ENCODE peak calls at places on chromosomes 6 and 20, in five cellular contexts. A is progenitor cell of endocrine pancreas; I is endothelial cell; R is CD4-positive, alpha-beta T cell; P is WTC11. H is an unnamed sample.

GRCh38 chr6:87628881-87629280 is 38.9 kb downstream of the ORC3 start:
- DNase-seq in P (no peak), R (no peak), I (no peak), A (no peak), H (no peak)

GRCh38 chr6:17156112-17156921 is 54.5 kb downstream of the STMND1 start:
- DNase-seq in R (peak), P (peak), A (peak), I (peak), H (no peak)

GRCh38 chr6:125789576-125790402 is 971 bp upstream of the NCOA7 start:
- DNase-seq in I (peak), P (peak), R (peak), A (no peak), H (peak)

GRCh38 chr20:50545123-50545522 is 34.9 kb downstream of the PTPN1 start:
- DNase-seq in I (no peak), A (no peak), P (no peak), R (no peak), H (no peak)

GRCh38 chr20:46701556-46701955 is 7.9 kb upstream of the SLC2A10 start:
- DNase-seq in A (no peak), I (no peak), P (no peak), R (no peak), H (no peak)

GRCh38 chr6:7261030-7261841 is 51.8 kb downstream of the SSR1 start:
- DNase-seq in R (peak), I (peak), P (peak), A (peak), H (peak)

GRCh38 chr20:63422653-63423052 is 49.8 kb downstream of the KCNQ2 start:
- DNase-seq in A (no peak), P (no peak), R (no peak), I (no peak), H (no peak)

GRCh38 chr6:151240861-151241642 is 1.3 kb downstream of the AKAP12 start:
- DNase-seq in R (no peak), P (peak), A (peak), I (peak), H (no peak)

GRCh38 chr6:3628143-3628840 is 123.2 kb downstream of the PXDC1 start:
- DNase-seq in A (no peak), R (no peak), P (no peak), I (no peak), H (no peak)

GRCh38 chr6:69624944-69625343 is 171.9 kb downstream of the LMBRD1 start:
- DNase-seq in P (no peak), R (no peak), A (no peak), I (no peak), H (no peak)

GRCh38 chr6:11230158-11231107 is 2.0 kb downstream of the NEDD9 start:
- DNase-seq in I (no peak), R (no peak), P (no peak), A (no peak), H (no peak)

GRCh38 chr20:61627791-61628415 is 375.8 kb downstream of the CDH4 start:
- DNase-seq in P (no peak), R (no peak), I (no peak), A (no peak), H (no peak)

DNA sequence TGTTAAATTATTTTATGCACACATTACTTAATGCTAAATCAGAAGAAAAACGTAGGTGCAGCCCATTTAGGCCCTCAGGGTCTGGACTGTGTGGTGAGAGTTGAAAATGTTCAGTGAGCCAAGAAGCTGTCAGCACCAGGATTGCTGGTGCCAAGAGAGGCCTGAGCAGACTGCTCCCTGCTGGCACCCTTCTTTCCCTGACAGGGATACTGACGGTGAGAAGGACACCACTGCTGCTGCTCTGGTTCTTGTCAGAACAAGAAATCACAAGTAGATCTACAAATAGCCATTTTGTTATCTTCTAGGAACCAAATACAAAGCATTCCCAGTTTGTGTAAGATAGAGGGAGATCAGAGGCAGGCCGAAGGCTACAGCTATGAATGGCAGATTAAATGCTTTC is 48.7 kb upstream of the CRISP1 start:
- DNase-seq in P (no peak), A (no peak), I (no peak), R (no peak), H (no peak)
- TF ChIP-seq CTCF in P (no peak), A (no peak), I (no peak), R (no peak), H (no peak)

GRCh38 chr20:60362531-60362930 is 404.3 kb downstream of the CDH26 start:
- DNase-seq in P (no peak), A (no peak), I (no peak), R (no peak), H (no peak)

GRCh38 chr20:60363698-60364097 is 405.5 kb downstream of the CDH26 start:
- DNase-seq in P (no peak), R (no peak), I (no peak), A (no peak), H (no peak)

GRCh38 chr20:60361761-60362410 is 403.7 kb downstream of the CDH26 start:
- DNase-seq in I (no peak), P (no peak), A (no peak), R (no peak), H (no peak)

GRCh38 chr20:60365882-60366281 is 407.7 kb downstream of the CDH26 start:
- DNase-seq in A (no peak), R (no peak), P (no peak), I (no peak), H (no peak)

GRCh38 chr20:60365063-60365640 is 406.9 kb downstream of the CDH26 start:
- DNase-seq in I (peak), A (no peak), R (no peak), P (peak), H (no peak)
- TF ChIP-seq CTCF in I (no peak), A (peak), R (no peak), P (peak), H (no peak)

GRCh38 chr20:290081-290831 is at the start of gene C20orf96:
- DNase-seq in A (peak), P (peak), I (peak), R (peak), H (peak)
- TF ChIP-seq CTCF in A (peak), P (no peak), I (peak), R (peak), H (no peak)

GRCh38 chr6:36657265-36657664 is 21.2 kb upstream of the CDKN1A start:
- DNase-seq in A (no peak), R (no peak), P (no peak), I (no peak), H (no peak)
- TF ChIP-seq CTCF in A (no peak), R (no peak), P (no peak), I (no peak), H (no peak)

GRCh38 chr6:112145080-112145573 is 57.7 kb downstream of the FAM229B start:
- DNase-seq in A (no peak), I (no peak), R (no peak), P (peak), H (no peak)

GRCh38 chr6:112149236-112149635 is 61.8 kb downstream of the FAM229B start:
- DNase-seq in P (no peak), A (no peak), I (no peak), R (no peak), H (no peak)

GRCh38 chr6:112150363-112150762 is 63.0 kb downstream of the FAM229B start:
- DNase-seq in I (no peak), P (no peak), A (no peak), R (no peak), H (no peak)

GRCh38 chr6:112149719-112150263 is 62.4 kb downstream of the FAM229B start:
- DNase-seq in P (no peak), A (no peak), R (no peak), I (no peak), H (no peak)

DNA sequence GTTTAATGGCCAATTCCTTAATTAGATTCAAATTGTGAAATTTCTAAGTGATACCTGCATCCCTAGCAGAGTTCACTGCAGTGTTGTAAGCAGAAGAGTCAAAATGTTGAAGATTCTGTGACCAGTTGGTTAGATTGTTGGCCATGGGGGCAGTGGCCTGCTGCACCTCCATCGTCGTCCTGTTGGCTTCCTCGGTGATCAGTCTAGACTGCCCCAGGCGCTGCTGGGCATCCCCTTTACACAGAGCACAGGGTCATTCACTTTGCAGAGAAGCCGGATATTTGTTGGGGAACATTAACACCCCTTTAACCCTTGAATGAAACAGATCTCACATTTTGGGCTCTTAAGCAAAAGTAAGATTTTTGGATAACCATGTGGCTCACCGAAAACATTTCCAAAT is 60.7 kb downstream of the FAM229B start:
- DNase-seq in R (no peak), A (no peak), P (no peak), I (no peak), H (no peak)
- TF ChIP-seq CTCF in R (no peak), A (no peak), P (no peak), I (no peak), H (no peak)

GRCh38 chr20:57543754-57544153 is 17.2 kb upstream of the PCK1 start:
- DNase-seq in I (no peak), P (no peak), R (no peak), A (no peak), H (no peak)

GRCh38 chr20:57544838-57545564 is 15.9 kb upstream of the PCK1 start:
- DNase-seq in A (no peak), R (no peak), P (no peak), I (no peak), H (no peak)

GRCh38 chr20:57548177-57549058 is 12.5 kb upstream of the PCK1 start:
- DNase-seq in P (no peak), R (no peak), I (no peak), A (no peak), H (no peak)

GRCh38 chr20:57547250-57547649 is 13.7 kb upstream of the PCK1 start:
- DNase-seq in A (no peak), P (no peak), R (no peak), I (no peak), H (no peak)

DNA sequence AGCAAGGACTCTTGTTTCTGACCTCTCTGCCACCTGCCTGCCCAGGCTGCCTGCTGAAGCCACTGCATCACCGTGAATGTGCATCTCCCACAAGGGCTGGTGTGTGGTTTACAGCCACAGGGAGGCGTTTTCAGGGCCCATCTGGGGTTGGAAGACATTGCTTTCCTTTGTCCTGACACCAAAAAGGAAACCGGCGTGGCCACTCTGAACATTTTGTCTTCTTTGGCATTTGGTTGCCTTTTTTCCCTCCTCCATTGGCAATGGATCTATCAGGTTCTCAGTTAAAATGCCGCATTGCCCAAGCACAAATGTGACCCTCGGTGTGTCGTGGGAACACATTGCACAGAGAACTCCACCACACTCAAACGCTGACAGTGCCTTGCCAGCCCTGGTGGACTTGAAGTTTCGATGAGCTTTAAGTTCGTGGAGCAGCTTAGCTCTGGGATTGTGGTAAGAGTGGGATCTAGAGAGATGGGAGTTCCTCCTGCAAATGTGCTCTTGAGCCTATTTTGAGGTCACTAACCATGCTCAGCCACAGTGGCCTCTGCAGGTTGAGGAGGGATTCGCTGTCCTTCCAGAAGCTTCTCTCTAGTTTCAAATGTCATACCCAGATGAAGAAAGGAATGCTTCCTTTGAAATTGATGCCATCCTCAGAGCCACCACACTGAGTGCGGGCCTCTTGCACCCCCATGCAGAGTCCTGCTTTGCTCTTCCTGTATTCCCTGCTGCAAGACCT is 14.8 kb upstream of the PCK1 start:
- DNase-seq in I (no peak), P (no peak), A (no peak), R (no peak), H (no peak)
- TF ChIP-seq CTCF in I (no peak), P (no peak), A (no peak), R (no peak), H (no peak)

H was measured in CD14-positive monocyte.